ENCODE peak calls at places on chromosomes 16 and 17, in four cellular contexts. One of them, this sample, is unnamed.
A peak's percentile ranks its signal among the peaks of the same experiment; 100 is the strongest.

GRCh38 chr17:3828151-3828851 is 17.7 kb downstream of the NCBP3 start:
- DNase-seq in NCI-H1436: no peak
- DNase-seq in H7: no peak
- DNase-seq in HT-29: no peak
- DNase-seq in this sample: no peak

GRCh38 chr16:88900653-88901052 is 34.2 kb upstream of the PABPN1L start:
- DNase-seq in HT-29: no peak
- DNase-seq in H7: no peak
- DNase-seq in NCI-H1436: no peak
- DNase-seq in this sample: no peak

GRCh38 chr17:48240562-48241130 is 133.1 kb downstream of the SNX11 start:
- DNase-seq in NCI-H1436: no peak
- DNase-seq in HT-29: peak; percentile 71
- DNase-seq in H7: no peak
- DNase-seq in this sample: no peak

GRCh38 chr17:29177871-29178749 is 2.1 kb downstream of the MYO18A start:
- DNase-seq in HT-29: peak; percentile 85
- DNase-seq in NCI-H1436: no peak
- DNase-seq in H7: peak; percentile 51
- DNase-seq in this sample: no peak

GRCh38 chr17:61239261-61239660 is 160.4 kb upstream of the TBX2 start:
- DNase-seq in H7: no peak
- DNase-seq in NCI-H1436: no peak
- DNase-seq in HT-29: no peak
- DNase-seq in this sample: no peak

GRCh38 chr16:53711390-53711789 is 7.4 kb downstream of the FTO start:
- DNase-seq in NCI-H1436: no peak
- DNase-seq in HT-29: no peak
- DNase-seq in H7: no peak
- DNase-seq in this sample: no peak

GRCh38 chr17:68260051-68260762 is 12.4 kb downstream of the AMZ2 start:
- DNase-seq in HT-29: no peak
- DNase-seq in H7: no peak
- DNase-seq in NCI-H1436: no peak
- DNase-seq in this sample: no peak

GRCh38 chr17:80252871-80253270 is 7.8 kb upstream of the RNF213 start:
- DNase-seq in HT-29: peak; percentile 82
- DNase-seq in NCI-H1436: peak; percentile 81
- DNase-seq in H7: peak; percentile 96
- DNase-seq in this sample: peak; percentile 72

GRCh38 chr17:41518789-41519449 is at the start of gene KRT15:
- DNase-seq in HT-29: peak; percentile 27
- DNase-seq in NCI-H1436: peak; percentile 30
- DNase-seq in H7: no peak
- DNase-seq in this sample: no peak

GRCh38 chr17:3845361-3845753 is 689 bp downstream of the NCBP3 start:
- DNase-seq in HT-29: peak; percentile 25
- DNase-seq in H7: no peak
- DNase-seq in NCI-H1436: no peak
- DNase-seq in this sample: peak; percentile 73

GRCh38 chr16:736936-737481 is 3.8 kb downstream of the CIAO3 start:
- DNase-seq in HT-29: no peak
- DNase-seq in H7: no peak
- DNase-seq in NCI-H1436: no peak
- DNase-seq in this sample: no peak

GRCh38 chr17:80931421-80932265 is 60.0 kb upstream of the CHMP6 start:
- DNase-seq in HT-29: no peak
- DNase-seq in H7: peak; percentile 88
- DNase-seq in NCI-H1436: no peak
- DNase-seq in this sample: peak; percentile 59

GRCh38 chr16:46947900-46948547 is 25.4 kb downstream of the DNAJA2 start:
- DNase-seq in HT-29: peak; percentile 67
- DNase-seq in H7: peak; percentile 54
- DNase-seq in NCI-H1436: peak; percentile 2
- DNase-seq in this sample: no peak

GRCh38 chr16:80369559-80369958 is 171.2 kb upstream of the DYNLRB2 start:
- DNase-seq in HT-29: peak; percentile 44
- DNase-seq in H7: peak; percentile 21
- DNase-seq in NCI-H1436: no peak
- DNase-seq in this sample: peak; percentile 51

GRCh38 chr17:76840884-76841775 is 27.1 kb upstream of the MGAT5B start:
- DNase-seq in HT-29: no peak
- DNase-seq in H7: peak; percentile 73
- DNase-seq in NCI-H1436: no peak
- DNase-seq in this sample: no peak

GRCh38 chr17:69581061-69581955 is 166.8 kb downstream of the MAP2K6 start:
- DNase-seq in HT-29: no peak
- DNase-seq in NCI-H1436: no peak
- DNase-seq in H7: no peak
- DNase-seq in this sample: no peak

GRCh38 chr16:57815987-57816745 is 13.9 kb upstream of the KIFC3 start:
- DNase-seq in H7: peak; percentile 80
- DNase-seq in HT-29: peak; percentile 92
- DNase-seq in NCI-H1436: no peak
- DNase-seq in this sample: peak; percentile 96

GRCh38 chr16:1903845-1904820 is 14.1 kb downstream of the HS3ST6 start:
- DNase-seq in H7: peak; percentile 40
- DNase-seq in NCI-H1436: no peak
- DNase-seq in HT-29: no peak
- DNase-seq in this sample: no peak

GRCh38 chr17:1755993-1756306 is 5.9 kb upstream of the SERPINF1 start:
- DNase-seq in NCI-H1436: no peak
- DNase-seq in H7: peak; percentile 65
- DNase-seq in HT-29: no peak
- DNase-seq in this sample: no peak

GRCh38 chr17:15973016-15973415 is 26.5 kb downstream of the ZSWIM7 start:
- DNase-seq in HT-29: no peak
- DNase-seq in NCI-H1436: no peak
- DNase-seq in H7: no peak
- DNase-seq in this sample: no peak

GRCh38 chr17:35784895-35785294 is 10.5 kb downstream of the MMP28 start:
- DNase-seq in HT-29: no peak
- DNase-seq in NCI-H1436: no peak
- DNase-seq in H7: no peak
- DNase-seq in this sample: no peak

GRCh38 chr17:77613181-77613580 is 345.3 kb upstream of the TNRC6C start:
- DNase-seq in H7: peak; percentile 16
- DNase-seq in NCI-H1436: no peak
- DNase-seq in HT-29: no peak
- DNase-seq in this sample: peak; percentile 54

GRCh38 chr17:37187262-37187661 is 188.5 kb upstream of the C17orf78 start:
- DNase-seq in H7: no peak
- DNase-seq in NCI-H1436: no peak
- DNase-seq in HT-29: no peak
- DNase-seq in this sample: no peak

GRCh38 chr16:89764711-89765201 is 43.4 kb downstream of the ZNF276 start:
- DNase-seq in HT-29: no peak
- DNase-seq in NCI-H1436: no peak
- DNase-seq in H7: peak; percentile 8
- DNase-seq in this sample: peak; percentile 78

GRCh38 chr16:3259097-3259496 is 2.7 kb upstream of the MEFV start:
- DNase-seq in HT-29: no peak
- DNase-seq in H7: no peak
- DNase-seq in NCI-H1436: no peak
- DNase-seq in this sample: peak; percentile 71

GRCh38 chr17:41666708-41667279 is 21.9 kb upstream of the EIF1 start:
- DNase-seq in NCI-H1436: peak; percentile 72
- DNase-seq in H7: peak; percentile 92
- DNase-seq in HT-29: peak; percentile 86
- DNase-seq in this sample: peak; percentile 95

GRCh38 chr16:20242568-20243240 is 84.6 kb downstream of the GP2 start:
- DNase-seq in HT-29: no peak
- DNase-seq in H7: no peak
- DNase-seq in NCI-H1436: no peak
- DNase-seq in this sample: no peak

GRCh38 chr16:17921357-17921978 is 415.1 kb downstream of the NPIPA8 start:
- DNase-seq in NCI-H1436: no peak
- DNase-seq in HT-29: peak; percentile 80
- DNase-seq in H7: peak; percentile 38
- DNase-seq in this sample: peak; percentile 47

GRCh38 chr17:39231587-39232551 is 6.1 kb upstream of the STAC2 start:
- DNase-seq in HT-29: no peak
- DNase-seq in NCI-H1436: peak; percentile 87
- DNase-seq in H7: peak; percentile 94
- DNase-seq in this sample: peak; percentile 80

GRCh38 chr17:64354396-64354795 is 36.3 kb downstream of the PECAM1 start:
- DNase-seq in HT-29: no peak
- DNase-seq in H7: no peak
- DNase-seq in NCI-H1436: no peak
- DNase-seq in this sample: no peak

GRCh38 chr17:75795820-75796607 is 11.4 kb downstream of the UNK start:
- DNase-seq in HT-29: no peak
- DNase-seq in NCI-H1436: no peak
- DNase-seq in H7: no peak
- DNase-seq in this sample: no peak

GRCh38 chr17:13346996-13347762 is 254.6 kb downstream of the HS3ST3A1 start:
- DNase-seq in NCI-H1436: no peak
- DNase-seq in H7: no peak
- DNase-seq in HT-29: peak; percentile 2
- DNase-seq in this sample: no peak

GRCh38 chr16:67662653-67663010 is 1.9 kb downstream of the PARD6A start:
- DNase-seq in H7: no peak
- DNase-seq in HT-29: no peak
- DNase-seq in NCI-H1436: no peak
- DNase-seq in this sample: no peak

GRCh38 chr17:30600830-30601494 is 123.8 kb downstream of the GOSR1 start:
- DNase-seq in HT-29: peak; percentile 47
- DNase-seq in H7: peak; percentile 61
- DNase-seq in NCI-H1436: peak; percentile 20
- DNase-seq in this sample: no peak

GRCh38 chr16:30985401-30986128 is 558 bp downstream of the HSD3B7 start:
- DNase-seq in H7: peak; percentile 92
- DNase-seq in HT-29: peak; percentile 82
- DNase-seq in NCI-H1436: peak; percentile 64
- DNase-seq in this sample: peak; percentile 82

GRCh38 chr16:19130852-19131808 is 17.4 kb downstream of the ITPRIPL2 start:
- DNase-seq in NCI-H1436: no peak
- DNase-seq in H7: no peak
- DNase-seq in HT-29: no peak
- DNase-seq in this sample: no peak

GRCh38 chr17:67400193-67400592 is 23.1 kb downstream of the PITPNC1 start:
- DNase-seq in HT-29: no peak
- DNase-seq in NCI-H1436: no peak
- DNase-seq in H7: no peak
- DNase-seq in this sample: no peak